ENCODE peak calls at places on chromosome 15, in five cellular contexts. T is CMK; O is fibroblast of the conjunctiva; U is cardiac muscle cell; F is activated T-helper 1 cell treated with anti-CD3 and anti-CD28 coated beads, Interleukin-2, amount 50 U/mL, for 16 hours. C is an unnamed sample.
A peak's percentile ranks its signal among the peaks of the same experiment; 100 is the strongest.

GRCh38 chr15:90685688-90686434 is 31.3 kb upstream of the BLM start:
- DNase-seq in T (no peak), O (no peak), U (no peak), F (no peak), C (no peak)

GRCh38 chr15:101092186-101092866 is 159.5 kb downstream of the CHSY1 start:
- DNase-seq in T (no peak), O (no peak), U (peak; percentile 56), F (no peak), C (no peak)

GRCh38 chr15:78838480-78838879 is 27.2 kb upstream of the ADAMTS7 start:
- DNase-seq in T (no peak), O (peak; percentile 8), U (peak; percentile 38), F (no peak), C (peak; percentile 27)

GRCh38 chr15:64865998-64866520 is 24.3 kb downstream of the PLEKHO2 start:
- DNase-seq in T (no peak), O (peak; percentile 93), U (peak; percentile 32), F (no peak), C (peak; percentile 74)

GRCh38 chr15:77642793-77643430 is 10.2 kb upstream of the LINGO1 start:
- DNase-seq in T (no peak), O (no peak), U (no peak), F (no peak), C (no peak)

GRCh38 chr15:61916104-61916503 is 144.1 kb downstream of the VPS13C start:
- DNase-seq in T (no peak), O (no peak), U (no peak), F (no peak), C (no peak)

GRCh38 chr15:37425541-37425940 is 325.2 kb upstream of the MEIS2 start:
- DNase-seq in T (no peak), O (no peak), U (no peak), F (no peak), C (no peak)

GRCh38 chr15:62957130-62957529 is 85.4 kb upstream of the TPM1 start:
- DNase-seq in T (no peak), O (no peak), U (no peak), F (no peak), C (no peak)

GRCh38 chr15:31472636-31473383 is 146.2 kb downstream of the KLF13 start:
- DNase-seq in T (no peak), O (no peak), U (peak; percentile 47), F (no peak), C (no peak)

GRCh38 chr15:71231678-71232224 is 116.5 kb downstream of the THSD4 start:
- DNase-seq in T (no peak), O (no peak), U (no peak), F (no peak), C (no peak)

GRCh38 chr15:89496155-89497098 is at the start of gene RHCG:
- DNase-seq in T (no peak), O (no peak), U (peak; percentile 60), F (no peak), C (no peak)

GRCh38 chr15:67383903-67384302 is 129.3 kb downstream of the IQCH start:
- DNase-seq in T (no peak), O (no peak), U (peak; percentile 19), F (no peak), C (no peak)

GRCh38 chr15:32867313-32867626 is 149.5 kb downstream of the GREM1 start:
- DNase-seq in T (no peak), O (peak; percentile 33), U (peak; percentile 82), F (no peak), C (no peak)

GRCh38 chr15:74873756-74874424 is 725 bp upstream of the SCAMP2 start:
- DNase-seq in T (no peak), O (no peak), U (peak; percentile 16), F (no peak), C (no peak)

GRCh38 chr15:41894791-41895463 is 1.1 kb upstream of the SPTBN5 start:
- DNase-seq in T (peak; percentile 47), O (peak; percentile 18), U (peak; percentile 75), F (peak; percentile 72), C (no peak)

GRCh38 chr15:85379403-85380131 is 836 bp upstream of the AKAP13 start:
- DNase-seq in T (no peak), O (no peak), U (no peak), F (peak; percentile 18), C (no peak)

GRCh38 chr15:69141286-69141701 is 19.1 kb upstream of the GLCE start:
- DNase-seq in T (no peak), O (no peak), U (no peak), F (no peak), C (no peak)

GRCh38 chr15:84702961-84703482 is 12.9 kb downstream of the SEC11A start:
- DNase-seq in T (no peak), O (no peak), U (peak; percentile 91), F (no peak), C (no peak)

GRCh38 chr15:26179906-26180305 is 316.8 kb upstream of the ATP10A start:
- DNase-seq in T (no peak), O (no peak), U (no peak), F (no peak), C (no peak)

GRCh38 chr15:71716990-71717389 is 93.4 kb upstream of the NR2E3 start:
- DNase-seq in T (no peak), O (no peak), U (peak; percentile 57), F (no peak), C (no peak)

GRCh38 chr15:73560501-73561117 is 72.6 kb downstream of the NPTN start:
- DNase-seq in T (no peak), O (peak; percentile 78), U (peak; percentile 87), F (no peak), C (peak; percentile 32)